ENCODE peak calls at places on chromosomes 1 and 21, in four cellular contexts. One of them, this sample, is unnamed.

GRCh38 chr1:153099646-153100045 is 5.3 kb upstream of the SPRR2E start:
- DNase-seq in CD8-positive, alpha-beta memory T cell: no peak
- DNase-seq in KBM-7: no peak
- DNase-seq in midbrain: no peak
- DNase-seq in this sample: no peak

GRCh38 chr1:91583326-91583755 is 82.7 kb downstream of the CDC7 start:
- DNase-seq in CD8-positive, alpha-beta memory T cell: no peak
- DNase-seq in KBM-7: no peak
- DNase-seq in midbrain: no peak
- DNase-seq in this sample: no peak

GRCh38 chr1:7379445-7379971 is 391.6 kb upstream of the VAMP3 start:
- DNase-seq in CD8-positive, alpha-beta memory T cell: no peak
- DNase-seq in KBM-7: no peak
- DNase-seq in midbrain: peak
- DNase-seq in this sample: peak

GRCh38 chr21:34345892-34346291 is 17.9 kb upstream of the KCNE2 start:
- DNase-seq in CD8-positive, alpha-beta memory T cell: no peak
- DNase-seq in KBM-7: no peak
- DNase-seq in midbrain: peak
- DNase-seq in this sample: peak

GRCh38 chr1:8533124-8533523 is 215.2 kb downstream of the SLC45A1 start:
- DNase-seq in CD8-positive, alpha-beta memory T cell: no peak
- DNase-seq in KBM-7: no peak
- DNase-seq in midbrain: no peak
- DNase-seq in this sample: no peak

GRCh38 chr1:18530567-18531502 is 50.1 kb downstream of the KLHDC7A start:
- DNase-seq in CD8-positive, alpha-beta memory T cell: no peak
- DNase-seq in KBM-7: peak
- DNase-seq in midbrain: no peak
- DNase-seq in this sample: peak

GRCh38 chr1:60973668-60974067 is 108.7 kb upstream of the NFIA start:
- DNase-seq in CD8-positive, alpha-beta memory T cell: no peak
- DNase-seq in KBM-7: no peak
- DNase-seq in midbrain: no peak
- DNase-seq in this sample: no peak

GRCh38 chr1:3515774-3516480 is 61.5 kb downstream of the ARHGEF16 start:
- DNase-seq in CD8-positive, alpha-beta memory T cell: no peak
- DNase-seq in KBM-7: peak
- DNase-seq in midbrain: no peak
- DNase-seq in this sample: no peak

GRCh38 chr1:228108055-228108690 is 926 bp downstream of the MRPL55 start:
- DNase-seq in CD8-positive, alpha-beta memory T cell: no peak
- DNase-seq in KBM-7: peak
- DNase-seq in midbrain: no peak
- DNase-seq in this sample: no peak

GRCh38 chr1:62245201-62245600 is 50.6 kb downstream of the L1TD1 start:
- DNase-seq in CD8-positive, alpha-beta memory T cell: no peak
- DNase-seq in KBM-7: no peak
- DNase-seq in midbrain: no peak
- DNase-seq in this sample: no peak

GRCh38 chr1:221611930-221612777 is 129.7 kb downstream of the DUSP10 start:
- DNase-seq in CD8-positive, alpha-beta memory T cell: no peak
- DNase-seq in KBM-7: peak
- DNase-seq in midbrain: no peak
- DNase-seq in this sample: no peak

GRCh38 chr21:43267391-43268085 is 98.7 kb downstream of the CRYAA start:
- DNase-seq in CD8-positive, alpha-beta memory T cell: no peak
- DNase-seq in KBM-7: no peak
- DNase-seq in midbrain: no peak
- DNase-seq in this sample: no peak

GRCh38 chr1:179151908-179152682 is 70.2 kb downstream of the TOR3A start:
- DNase-seq in CD8-positive, alpha-beta memory T cell: no peak
- DNase-seq in KBM-7: no peak
- DNase-seq in midbrain: no peak
- DNase-seq in this sample: no peak

GRCh38 chr1:1677718-1678580 is 14.6 kb downstream of the SLC35E2B start:
- DNase-seq in CD8-positive, alpha-beta memory T cell: peak
- DNase-seq in KBM-7: peak
- DNase-seq in midbrain: no peak
- DNase-seq in this sample: no peak

GRCh38 chr1:69244211-69244610 is 323.5 kb upstream of the LRRC7 start:
- DNase-seq in CD8-positive, alpha-beta memory T cell: no peak
- DNase-seq in KBM-7: no peak
- DNase-seq in midbrain: no peak
- DNase-seq in this sample: no peak

GRCh38 chr1:98965394-98965793 is 39.3 kb downstream of the PLPPR5 start:
- DNase-seq in CD8-positive, alpha-beta memory T cell: no peak
- DNase-seq in KBM-7: no peak
- DNase-seq in midbrain: no peak
- DNase-seq in this sample: no peak

GRCh38 chr1:160066829-160067720 is 2.9 kb downstream of the KCNJ10 start:
- DNase-seq in CD8-positive, alpha-beta memory T cell: no peak
- DNase-seq in KBM-7: no peak
- DNase-seq in midbrain: peak
- DNase-seq in this sample: no peak

GRCh38 chr1:40711465-40712404 is 20.2 kb downstream of the NFYC start:
- DNase-seq in CD8-positive, alpha-beta memory T cell: no peak
- DNase-seq in KBM-7: peak
- DNase-seq in midbrain: no peak
- DNase-seq in this sample: no peak

GRCh38 chr1:38097256-38097655 is 50.7 kb upstream of the POU3F1 start:
- DNase-seq in CD8-positive, alpha-beta memory T cell: no peak
- DNase-seq in KBM-7: no peak
- DNase-seq in midbrain: no peak
- DNase-seq in this sample: no peak

GRCh38 chr1:59704721-59705120 is 110.0 kb upstream of the HOOK1 start:
- DNase-seq in CD8-positive, alpha-beta memory T cell: no peak
- DNase-seq in KBM-7: no peak
- DNase-seq in midbrain: peak
- DNase-seq in this sample: no peak

GRCh38 chr1:242211254-242212022 is 212.5 kb upstream of the MAP1LC3C start:
- DNase-seq in CD8-positive, alpha-beta memory T cell: no peak
- DNase-seq in KBM-7: no peak
- DNase-seq in midbrain: no peak
- DNase-seq in this sample: no peak

GRCh38 chr1:223048026-223048425 is 95.0 kb downstream of the TLR5 start:
- DNase-seq in CD8-positive, alpha-beta memory T cell: no peak
- DNase-seq in KBM-7: no peak
- DNase-seq in midbrain: no peak
- DNase-seq in this sample: no peak

GRCh38 chr1:193819376-193819775 is 633.0 kb upstream of the B3GALT2 start:
- DNase-seq in CD8-positive, alpha-beta memory T cell: no peak
- DNase-seq in KBM-7: no peak
- DNase-seq in midbrain: no peak
- DNase-seq in this sample: no peak

GRCh38 chr1:36175137-36176095 is 19.5 kb downstream of the MAP7D1 start:
- DNase-seq in CD8-positive, alpha-beta memory T cell: no peak
- DNase-seq in KBM-7: no peak
- DNase-seq in midbrain: peak
- DNase-seq in this sample: peak

GRCh38 chr1:94878329-94878728 is 48.6 kb downstream of the CNN3 start:
- DNase-seq in CD8-positive, alpha-beta memory T cell: no peak
- DNase-seq in KBM-7: no peak
- DNase-seq in midbrain: no peak
- DNase-seq in this sample: no peak

GRCh38 chr1:192941722-192942411 is 117.3 kb downstream of the UCHL5 start:
- DNase-seq in CD8-positive, alpha-beta memory T cell: no peak
- DNase-seq in KBM-7: no peak
- DNase-seq in midbrain: no peak
- DNase-seq in this sample: no peak

GRCh38 chr1:19861034-19861433 is 21.2 kb upstream of the OTUD3 start:
- DNase-seq in CD8-positive, alpha-beta memory T cell: no peak
- DNase-seq in KBM-7: no peak
- DNase-seq in midbrain: no peak
- DNase-seq in this sample: no peak

GRCh38 chr21:25934771-25935224 is 200.0 kb downstream of the GABPA start:
- DNase-seq in CD8-positive, alpha-beta memory T cell: no peak
- DNase-seq in KBM-7: peak
- DNase-seq in midbrain: no peak
- DNase-seq in this sample: peak

GRCh38 chr1:85296980-85297379 is 20.5 kb upstream of the BCL10 start:
- DNase-seq in CD8-positive, alpha-beta memory T cell: no peak
- DNase-seq in KBM-7: no peak
- DNase-seq in midbrain: no peak
- DNase-seq in this sample: no peak

This sample was measured in coronary artery.